ENCODE peak calls at places on chromosomes 5 and 9, in four cellular contexts. One of them, this sample, is unnamed.
A peak's percentile ranks its signal among the peaks of the same experiment; 100 is the strongest.

GRCh38 chr9:110116543-110116885 is 91.4 kb downstream of the C9orf152 start:
- DNase-seq in HepG2: no peak
- DNase-seq in GM12878: no peak
- DNase-seq in K562: no peak
- DNase-seq in this sample: no peak

GRCh38 chr5:14258840-14259239 is 115.7 kb downstream of the TRIO start:
- DNase-seq in HepG2: no peak
- DNase-seq in GM12878: no peak
- DNase-seq in K562: no peak
- DNase-seq in this sample: peak; percentile 89

GRCh38 chr5:112718344-112718743 is 19.3 kb upstream of the APC start:
- DNase-seq in HepG2: no peak
- DNase-seq in GM12878: no peak
- DNase-seq in K562: no peak
- DNase-seq in this sample: peak; percentile 28

GRCh38 chr9:21995652-21996275 is 1.2 kb downstream of the CDKN2B-AS1 start:
- DNase-seq in HepG2: no peak
- DNase-seq in GM12878: no peak
- DNase-seq in K562: no peak
- DNase-seq in this sample: peak; percentile 56

GRCh38 chr5:95845401-95845800 is 22.9 kb upstream of the GLRX start:
- DNase-seq in HepG2: no peak
- DNase-seq in GM12878: no peak
- DNase-seq in K562: no peak
- DNase-seq in this sample: no peak

GRCh38 chr9:132141948-132142594 is 19.8 kb upstream of the NTNG2 start:
- DNase-seq in HepG2: no peak
- DNase-seq in GM12878: no peak
- DNase-seq in K562: no peak
- DNase-seq in this sample: no peak

GRCh38 chr9:69097053-69097452 is 61.5 kb downstream of the FXN start:
- DNase-seq in HepG2: no peak
- DNase-seq in GM12878: no peak
- DNase-seq in K562: no peak
- DNase-seq in this sample: no peak

GRCh38 chr5:158246661-158247060 is 387.7 kb upstream of the CLINT1 start:
- DNase-seq in HepG2: no peak
- DNase-seq in GM12878: no peak
- DNase-seq in K562: no peak
- DNase-seq in this sample: no peak

GRCh38 chr5:143713331-143714032 is 98.5 kb upstream of the HMHB1 start:
- DNase-seq in HepG2: no peak
- DNase-seq in GM12878: no peak
- DNase-seq in K562: no peak
- DNase-seq in this sample: no peak

GRCh38 chr5:95773325-95774059 is 42.4 kb downstream of the RHOBTB3 start:
- DNase-seq in HepG2: peak; percentile 10
- DNase-seq in GM12878: no peak
- DNase-seq in K562: no peak
- DNase-seq in this sample: no peak

GRCh38 chr5:148372331-148372730 is 11.4 kb upstream of the FBXO38 start:
- DNase-seq in HepG2: no peak
- DNase-seq in GM12878: no peak
- DNase-seq in K562: no peak
- DNase-seq in this sample: no peak

GRCh38 chr9:129628709-129629108 is 2.7 kb downstream of the NTMT1 start:
- DNase-seq in HepG2: no peak
- DNase-seq in GM12878: no peak
- DNase-seq in K562: no peak
- DNase-seq in this sample: no peak

GRCh38 chr5:142323480-142324376 is 1.1 kb downstream of the SPRY4 start:
- DNase-seq in HepG2: no peak
- DNase-seq in GM12878: no peak
- DNase-seq in K562: no peak
- DNase-seq in this sample: no peak

GRCh38 chr5:61754792-61755191 is 422.7 kb downstream of the ZSWIM6 start:
- DNase-seq in HepG2: no peak
- DNase-seq in GM12878: no peak
- DNase-seq in K562: no peak
- DNase-seq in this sample: no peak
- TF ChIP-seq JUNB in HepG2: no peak
- TF ChIP-seq JUNB in GM12878: no peak
- TF ChIP-seq JUNB in K562: no peak
- TF ChIP-seq JUNB in this sample: no peak

DNA sequence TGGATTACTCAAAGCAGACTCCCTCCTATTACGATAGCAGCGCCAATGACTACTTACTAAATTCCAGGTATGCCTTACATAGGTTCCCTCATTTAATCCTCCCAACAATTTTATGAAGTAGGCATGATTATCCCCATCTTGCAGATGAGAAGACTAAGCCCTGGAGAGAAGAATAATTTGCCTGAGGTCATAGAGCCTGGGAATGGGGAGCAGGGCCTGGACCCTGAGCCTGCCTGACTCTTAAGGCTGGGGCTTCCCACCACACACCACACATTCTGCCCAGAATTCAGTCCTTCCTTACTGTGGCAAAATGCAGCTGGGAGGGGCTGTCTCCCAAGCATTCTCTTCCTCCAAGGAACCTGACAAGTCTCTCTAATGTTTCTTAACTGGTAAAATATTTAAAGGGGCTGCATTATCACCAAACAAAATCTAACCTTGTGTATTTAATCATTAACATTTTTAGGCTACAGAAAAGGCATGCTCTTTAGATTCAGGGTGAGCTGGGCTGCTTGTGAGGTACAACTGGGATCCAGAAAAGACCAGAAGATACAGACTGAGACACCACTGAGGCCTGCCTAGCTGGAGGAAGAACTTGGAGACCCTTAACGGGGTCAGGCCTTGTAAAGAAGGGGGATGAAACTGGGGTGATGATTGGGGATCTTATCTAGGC is 26.1 kb downstream of the LHFPL2 start:
- DNase-seq in HepG2: no peak
- DNase-seq in GM12878: no peak
- DNase-seq in K562: no peak
- DNase-seq in this sample: no peak
- H2AFZ ChIP-seq in HepG2: no peak overlapping the region
- H2AFZ ChIP-seq in GM12878: no peak overlapping the region
- H2AFZ ChIP-seq in K562: no peak overlapping the region
- H2AFZ ChIP-seq in this sample: no peak overlapping the region

DNA sequence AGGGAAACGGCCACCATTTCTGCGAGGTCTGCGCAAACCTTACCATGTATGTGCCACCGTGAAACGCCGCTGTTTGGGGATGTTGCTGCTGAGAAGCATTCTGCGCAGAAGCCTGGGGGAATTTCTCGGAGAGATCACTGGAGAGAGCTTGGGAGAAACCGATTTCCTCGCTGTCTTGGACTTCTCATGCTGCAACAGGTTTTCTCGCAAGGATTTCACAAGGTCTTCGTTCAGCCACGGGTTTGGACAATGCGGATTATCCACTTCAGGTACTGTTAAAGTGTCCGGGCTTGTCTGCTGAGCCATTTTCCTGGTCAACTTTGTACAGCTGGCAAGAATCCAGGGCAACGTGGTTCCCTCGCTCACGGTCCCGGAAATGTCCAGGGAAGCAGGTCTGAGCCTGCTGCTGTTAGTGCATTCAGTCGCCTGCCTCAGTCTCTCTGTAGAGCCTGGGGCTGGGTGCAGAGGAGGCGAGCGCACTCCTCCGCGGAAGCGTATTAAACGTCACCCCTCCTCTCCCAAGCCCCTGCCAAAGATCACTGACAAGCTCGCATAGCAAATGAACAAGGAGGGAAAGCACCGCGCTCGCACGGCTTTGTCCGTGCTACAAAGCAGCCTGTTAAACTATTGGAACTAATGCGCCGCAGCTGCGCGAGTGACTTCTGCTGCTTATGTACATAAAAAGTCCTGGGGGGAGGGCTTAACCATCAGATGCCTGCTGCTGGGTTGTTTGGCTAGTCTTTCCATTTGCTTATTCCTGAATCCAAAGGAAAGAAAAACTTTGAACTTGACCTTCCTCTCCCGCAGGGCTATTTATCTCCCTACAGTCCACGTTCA is 125.1 kb downstream of the PDE4D start:
- DNase-seq in HepG2: peak; percentile 77
- DNase-seq in GM12878: no peak
- DNase-seq in K562: no peak
- DNase-seq in this sample: peak; percentile 81
- TF ChIP-seq EZH2 in HepG2: no peak
- TF ChIP-seq EZH2 in GM12878: peak; percentile 43
- TF ChIP-seq EZH2 in K562: no peak
- TF ChIP-seq EZH2 in this sample: no peak

GRCh38 chr5:122182491-122182921 is 53.2 kb downstream of the ZNF474 start:
- DNase-seq in HepG2: no peak
- DNase-seq in GM12878: no peak
- DNase-seq in K562: no peak
- DNase-seq in this sample: peak; percentile 51
- TF ChIP-seq JUNB in HepG2: no peak
- TF ChIP-seq JUNB in GM12878: no peak
- TF ChIP-seq JUNB in K562: no peak
- TF ChIP-seq JUNB in this sample: no peak

DNA sequence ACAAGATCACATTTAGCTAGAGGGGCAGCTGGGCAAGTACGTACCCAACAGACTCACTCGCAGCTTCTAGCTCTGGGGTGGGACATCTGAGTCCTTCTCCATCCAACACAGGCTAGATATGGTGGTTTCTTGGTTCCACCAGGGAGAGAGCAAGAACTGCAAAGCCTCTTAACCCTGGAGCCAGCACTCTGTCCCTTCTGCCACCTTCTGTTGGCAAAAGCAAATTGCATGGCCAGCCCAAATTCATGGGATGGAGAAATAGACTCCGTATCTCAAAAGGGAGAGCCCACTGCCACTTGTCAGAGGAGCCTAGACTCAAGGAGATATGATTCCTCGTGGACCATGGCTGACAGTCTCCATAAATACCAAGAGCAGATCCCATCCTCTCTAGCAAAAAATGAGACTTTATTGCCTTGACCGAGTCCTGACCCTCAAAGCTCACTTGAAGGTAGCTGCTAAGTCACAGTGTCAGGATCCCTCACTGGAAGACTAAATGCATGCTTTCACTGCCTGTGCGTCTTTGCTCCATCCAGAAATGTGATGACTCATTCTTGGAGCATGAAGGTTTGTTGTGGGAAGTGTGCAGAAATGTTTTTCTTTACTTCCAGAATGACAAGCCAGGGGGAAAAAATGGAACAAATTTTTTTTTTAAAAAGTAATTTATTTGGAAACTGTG is 28.8 kb upstream of the ROR2 start:
- DNase-seq in HepG2: no peak
- DNase-seq in GM12878: no peak
- DNase-seq in K562: peak; percentile 22
- DNase-seq in this sample: peak; percentile 69
- H2AFZ ChIP-seq in HepG2: no peak overlapping the region
- H2AFZ ChIP-seq in GM12878: no peak overlapping the region
- H2AFZ ChIP-seq in K562: peak overlapping the region; percentile 63
- H2AFZ ChIP-seq in this sample: no peak overlapping the region

DNA sequence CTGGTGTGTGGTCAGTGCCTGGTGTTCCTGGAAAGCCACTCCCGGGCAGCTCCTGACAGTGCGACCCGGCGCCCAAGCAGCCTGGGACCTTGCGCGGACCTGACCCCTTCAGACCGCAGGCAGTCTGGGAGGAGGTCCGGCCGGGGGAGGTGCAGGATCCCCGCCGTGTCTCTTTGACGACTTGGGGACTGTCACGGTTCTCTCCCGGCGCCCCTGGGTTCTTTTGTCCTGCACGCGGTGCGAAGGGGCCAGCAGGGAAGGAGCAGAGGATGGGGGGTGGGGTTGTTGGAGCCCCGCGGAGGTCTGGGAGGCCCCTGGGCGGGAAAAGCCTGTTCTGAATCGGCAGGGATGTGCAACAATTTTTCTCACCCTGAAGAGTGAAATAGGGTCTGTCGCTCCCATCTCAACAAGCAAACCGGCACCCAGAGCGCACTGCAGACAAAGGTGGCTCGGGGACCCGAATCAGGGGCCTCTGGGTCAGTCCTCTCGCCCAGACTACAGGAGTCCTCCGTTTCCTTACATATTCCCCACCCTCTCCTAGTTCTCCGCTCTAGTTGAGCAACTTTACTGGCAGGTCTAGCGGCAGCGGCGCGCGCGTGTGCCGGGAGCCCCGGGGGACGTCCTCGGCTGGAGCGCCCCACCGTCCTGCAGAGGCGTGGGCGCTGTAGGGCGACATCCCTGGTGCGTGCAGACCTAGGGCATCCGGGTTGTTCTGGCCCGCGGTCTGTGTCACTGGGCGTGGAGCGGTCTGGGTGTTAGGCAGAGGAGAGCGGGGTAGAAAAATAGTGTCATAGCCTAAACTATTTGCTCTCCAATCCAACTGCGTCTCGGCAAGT is 1.2 kb downstream of the VCAN start:
- DNase-seq in HepG2: no peak
- DNase-seq in GM12878: no peak
- DNase-seq in K562: peak; percentile 12
- DNase-seq in this sample: peak; percentile 74
- TF ChIP-seq EZH2 in HepG2: no peak
- TF ChIP-seq EZH2 in GM12878: no peak
- TF ChIP-seq EZH2 in K562: no peak
- TF ChIP-seq EZH2 in this sample: no peak

GRCh38 chr5:172953776-172954189 is 5.4 kb upstream of the RPL26L1 start:
- DNase-seq in HepG2: no peak
- DNase-seq in GM12878: no peak
- DNase-seq in K562: no peak
- DNase-seq in this sample: no peak

GRCh38 chr5:172956936-172957335 is 2.3 kb upstream of the RPL26L1 start:
- DNase-seq in HepG2: no peak
- DNase-seq in GM12878: no peak
- DNase-seq in K562: no peak
- DNase-seq in this sample: no peak

GRCh38 chr5:172954277-172954676 is 4.9 kb upstream of the RPL26L1 start:
- DNase-seq in HepG2: no peak
- DNase-seq in GM12878: no peak
- DNase-seq in K562: no peak
- DNase-seq in this sample: no peak

GRCh38 chr5:172956228-172956627 is 3.0 kb upstream of the RPL26L1 start:
- DNase-seq in HepG2: no peak
- DNase-seq in GM12878: no peak
- DNase-seq in K562: no peak
- DNase-seq in this sample: no peak

GRCh38 chr5:172954751-172955159 is 4.5 kb upstream of the RPL26L1 start:
- DNase-seq in HepG2: no peak
- DNase-seq in GM12878: no peak
- DNase-seq in K562: no peak
- DNase-seq in this sample: no peak
- TF ChIP-seq JUNB in HepG2: no peak
- TF ChIP-seq JUNB in GM12878: no peak
- TF ChIP-seq JUNB in K562: no peak
- TF ChIP-seq JUNB in this sample: no peak